ENCODE peak calls at places on chromosome 15, in six cellular contexts. E is NCI-H460, H is AML-193, R is Daoy, X is NCI-H1105 treated with DMSO at 0.1 percent for 48 hours, Q is HuH-7. O is an unnamed sample.

GRCh38 chr15:90305932-90306331 is 40.5 kb downstream of the NGRN start:
- DNase-seq in E (no peak), H (no peak), R (no peak), X (no peak), Q (no peak), O (no peak)

GRCh38 chr15:74906193-74906449 is 530 bp downstream of the FAM219B start:
- DNase-seq in E (no peak), H (no peak), R (peak), X (no peak), Q (peak), O (no peak)

GRCh38 chr15:48059786-48060185 is 61.0 kb upstream of the SLC24A5 start:
- DNase-seq in E (no peak), H (no peak), R (no peak), X (no peak), Q (no peak), O (no peak)

GRCh38 chr15:99169769-99170311 is 65.0 kb downstream of the SYNM start:
- DNase-seq in E (no peak), H (no peak), R (no peak), X (no peak), Q (no peak), O (no peak)

GRCh38 chr15:73517566-73517965 is 74.6 kb downstream of the REC114 start:
- DNase-seq in E (no peak), H (no peak), R (no peak), X (no peak), Q (no peak), O (no peak)

GRCh38 chr15:64619880-64620839 is 155.2 kb downstream of the RBPMS2 start:
- DNase-seq in E (no peak), H (no peak), R (no peak), X (no peak), Q (no peak), O (no peak)

GRCh38 chr15:37252530-37252929 is 152.2 kb upstream of the MEIS2 start:
- DNase-seq in E (no peak), H (no peak), R (no peak), X (no peak), Q (no peak), O (no peak)

GRCh38 chr15:63369296-63369695 is 12.3 kb downstream of the CA12 start:
- DNase-seq in E (no peak), H (no peak), R (no peak), X (no peak), Q (no peak), O (no peak)

GRCh38 chr15:58924326-58924725 is 9.2 kb downstream of the SLTM start:
- DNase-seq in E (no peak), H (peak), R (no peak), X (no peak), Q (no peak), O (no peak)

GRCh38 chr15:101054991-101055390 is 135.8 kb downstream of the LRRK1 start:
- DNase-seq in E (no peak), H (no peak), R (no peak), X (no peak), Q (no peak), O (no peak)

GRCh38 chr15:29765234-29765841 is 56.9 kb downstream of the TJP1 start:
- DNase-seq in E (no peak), H (no peak), R (no peak), X (no peak), Q (no peak), O (no peak)

GRCh38 chr15:32877620-32878019 is 159.8 kb downstream of the GREM1 start:
- DNase-seq in E (no peak), H (no peak), R (no peak), X (no peak), Q (no peak), O (no peak)

GRCh38 chr15:61871926-61872522 is 188.2 kb downstream of the VPS13C start:
- DNase-seq in E (peak), H (peak), R (no peak), X (peak), Q (no peak), O (no peak)

GRCh38 chr15:73982251-73982962 is 9.7 kb downstream of the STOML1 start:
- DNase-seq in E (no peak), H (peak), R (peak), X (no peak), Q (no peak), O (no peak)